ENCODE peak calls at places on chromosomes 6 and 20, in ten cellular contexts. O, B, Q, L, I, D, A, M, Y and F are unnamed samples. For H3K27me3, the result is how much of the 10 kb centered on the place peaks cover.

GRCh38 chr20:2210646-2211556 is 84.9 kb upstream of the TGM3 start:
- DNase-seq in O (no peak), B (no peak), Q (peak), L (no peak), I (no peak), D (peak), A (peak), M (peak), Y (no peak), F (peak)

GRCh38 chr6:158303210-158303731 is 9.0 kb upstream of the TULP4 start:
- DNase-seq in O (no peak), B (no peak), Q (no peak), L (peak), I (no peak), D (no peak), A (no peak), M (no peak), Y (no peak), F (no peak)

GRCh38 chr6:6981923-6982322 is 125.8 kb upstream of the RREB1 start:
- DNase-seq in O (no peak), B (no peak), Q (peak), L (no peak), I (no peak), D (no peak), A (no peak), M (no peak), Y (no peak), F (no peak)

GRCh38 chr6:140311146-140311545 is 936.7 kb upstream of the CITED2 start:
- DNase-seq in O (no peak), B (no peak), Q (no peak), L (no peak), I (no peak), D (no peak), A (peak), M (peak), Y (no peak), F (no peak)

GRCh38 chr6:4355241-4355640 is 219.9 kb upstream of the ECI2 start:
- DNase-seq in O (no peak), B (peak), Q (peak), L (no peak), I (no peak), D (no peak), A (peak), M (peak), Y (no peak), F (no peak)

GRCh38 chr6:25053875-25054371 is 118.2 kb upstream of the RIPOR2 start:
- DNase-seq in O (no peak), B (no peak), Q (peak), L (no peak), I (no peak), D (no peak), A (peak), M (peak), Y (peak), F (no peak)

GRCh38 chr6:32868257-32868788 is 14.3 kb downstream of the PSMB9 start:
- DNase-seq in O (peak), B (peak), Q (peak), L (peak), I (peak), D (peak), A (peak), M (peak), Y (peak), F (peak)

GRCh38 chr20:10551732-10552724 is 116.9 kb downstream of the SLX4IP start:
- DNase-seq in O (no peak), B (no peak), Q (no peak), L (no peak), I (no peak), D (no peak), A (no peak), M (no peak), Y (peak), F (no peak)

GRCh38 chr20:63881451-63882226 is 13.3 kb upstream of the DNAJC5 start:
- DNase-seq in O (no peak), B (no peak), Q (no peak), L (no peak), I (no peak), D (no peak), A (no peak), M (no peak), Y (no peak), F (no peak)

GRCh38 chr6:113671440-113671839 is 185.7 kb upstream of the MARCKS start:
- DNase-seq in O (no peak), B (no peak), Q (no peak), L (no peak), I (no peak), D (no peak), A (peak), M (no peak), Y (no peak), F (no peak)

GRCh38 chr6:143127941-143128340 is 67.3 kb downstream of the AIG1 start:
- DNase-seq in O (no peak), B (no peak), Q (no peak), L (no peak), I (no peak), D (no peak), A (no peak), M (no peak), Y (no peak), F (no peak)

GRCh38 chr6:170228581-170229310 is 62.1 kb downstream of the DLL1 start:
- DNase-seq in O (no peak), B (no peak), Q (no peak), L (no peak), I (no peak), D (no peak), A (no peak), M (no peak), Y (no peak), F (peak)

GRCh38 chr6:35299674-35300073 is 2.1 kb downstream of the DEF6 start:
- DNase-seq in O (no peak), B (no peak), Q (no peak), L (no peak), I (no peak), D (peak), A (no peak), M (no peak), Y (no peak), F (peak)

GRCh38 chr20:24469116-24470030 is at the start of gene SYNDIG1:
- DNase-seq in O (no peak), B (no peak), Q (no peak), L (no peak), I (no peak), D (no peak), A (no peak), M (peak), Y (peak), F (no peak)

GRCh38 chr6:140909620-140910019 is 1223.1 kb upstream of the GJE1 start:
- DNase-seq in O (no peak), B (no peak), Q (peak), L (no peak), I (no peak), D (no peak), A (peak), M (peak), Y (no peak), F (no peak)

GRCh38 chr6:150263765-150264415 is 104.9 kb upstream of the IYD start:
- DNase-seq in O (no peak), B (no peak), Q (no peak), L (no peak), I (no peak), D (no peak), A (no peak), M (no peak), Y (no peak), F (no peak)

GRCh38 chr6:140051521-140052455 is 677.3 kb upstream of the CITED2 start:
- DNase-seq in O (no peak), B (no peak), Q (peak), L (no peak), I (no peak), D (no peak), A (peak), M (peak), Y (no peak), F (no peak)

GRCh38 chr20:46364670-46365482 is 41.5 kb downstream of the ELMO2 start:
- DNase-seq in O (no peak), B (no peak), Q (no peak), L (no peak), I (no peak), D (no peak), A (no peak), M (peak), Y (no peak), F (no peak)

GRCh38 chr6:33752139-33753015 is 5.7 kb upstream of the IP6K3 start:
- DNase-seq in O (no peak), B (peak), Q (no peak), L (no peak), I (no peak), D (no peak), A (no peak), M (no peak), Y (no peak), F (no peak)

GRCh38 chr6:34671801-34672656 is 24.5 kb downstream of the ILRUN start:
- DNase-seq in O (peak), B (no peak), Q (peak), L (no peak), I (no peak), D (no peak), A (peak), M (peak), Y (no peak), F (peak)

GRCh38 chr20:24783631-24784492 is 165.2 kb upstream of the CST7 start:
- DNase-seq in O (no peak), B (peak), Q (peak), L (peak), I (no peak), D (no peak), A (no peak), M (no peak), Y (no peak), F (no peak)

GRCh38 chr6:133978896-133979240 is 25.8 kb downstream of the TBPL1 start:
- DNase-seq in O (no peak), B (no peak), Q (peak), L (no peak), I (no peak), D (no peak), A (no peak), M (no peak), Y (no peak), F (no peak)

GRCh38 chr6:75230484-75231325 is 12.9 kb downstream of the COX7A2 start:
- DNase-seq in O (no peak), B (no peak), Q (peak), L (peak), I (no peak), D (no peak), A (peak), M (peak), Y (no peak), F (no peak)

GRCh38 chr6:94124333-94124732 is 705.0 kb upstream of the EPHA7 start:
- DNase-seq in O (no peak), B (no peak), Q (no peak), L (no peak), I (no peak), D (no peak), A (no peak), M (no peak), Y (no peak), F (no peak)
- H3K27ac ChIP-seq in O (no peak), B (no peak), Q (no peak), L (no peak), I (no peak), D (no peak), A (no peak), M (no peak), Y (no peak), F (no peak)

GRCh38 chr6:13927203-13927602 is 2.5 kb downstream of the RNF182 start:
- DNase-seq in O (no peak), B (no peak), Q (peak), L (no peak), I (no peak), D (no peak), A (no peak), M (no peak), Y (no peak), F (no peak)
- H3K27me3 ChIP-seq in O (half or more), B (half or more), Q (under half), L (under half), I (under half), D (under half), A (under half), M (under half), Y (under half), F (under half)

DNA sequence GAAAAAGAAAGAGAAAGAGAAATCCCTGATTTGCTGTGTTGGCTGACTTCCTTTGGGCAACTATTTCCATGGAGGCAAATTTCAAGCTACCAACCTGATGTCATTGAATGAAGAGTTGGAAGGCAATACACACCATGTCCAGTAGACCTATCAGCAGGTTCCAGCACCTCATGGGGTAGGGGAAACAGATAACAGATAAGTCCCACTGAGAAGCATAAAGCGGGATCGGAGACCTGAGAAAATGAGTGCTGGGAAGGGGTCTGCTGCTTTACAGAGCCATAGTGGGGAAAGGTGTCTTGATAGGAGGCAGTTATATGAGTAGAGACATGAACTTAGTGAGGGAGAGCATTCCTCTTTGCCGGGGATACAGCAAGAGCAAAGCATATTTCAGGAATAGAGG is 244.9 kb downstream of the PLCB1 start:
- DNase-seq in O (no peak), B (no peak), Q (no peak), L (no peak), I (no peak), D (no peak), A (no peak), M (no peak), Y (no peak), F (no peak)
- H3K27ac ChIP-seq in O (no peak), B (no peak), Q (no peak), L (no peak), I (no peak), D (no peak), A (no peak), M (no peak), Y (no peak), F (no peak)

GRCh38 chr6:151634336-151634720 is 140.5 kb downstream of the CCDC170 start:
- DNase-seq in O (no peak), B (no peak), Q (no peak), L (no peak), I (no peak), D (no peak), A (no peak), M (no peak), Y (no peak), F (no peak)
- H3K27me3 ChIP-seq in O (under half), B (under half), Q (under half), L (under half), I (under half), D (under half), A (under half), M (under half), Y (under half), F (under half)

GRCh38 chr20:48364688-48365421 is 462.9 kb downstream of the PREX1 start:
- DNase-seq in O (no peak), B (no peak), Q (no peak), L (no peak), I (no peak), D (no peak), A (no peak), M (no peak), Y (no peak), F (no peak)
- H3K27ac ChIP-seq in O (no peak), B (no peak), Q (no peak), L (no peak), I (no peak), D (no peak), A (no peak), M (no peak), Y (no peak), F (no peak)

GRCh38 chr6:10890151-10890550 is 3.3 kb downstream of the SYCP2L start:
- DNase-seq in O (no peak), B (no peak), Q (no peak), L (no peak), I (no peak), D (no peak), A (no peak), M (no peak), Y (no peak), F (no peak)
- H3K27me3 ChIP-seq in O (under half), B (under half), Q (under half), L (under half), I (under half), D (under half), A (under half), M (under half), Y (under half), F (under half)

DNA sequence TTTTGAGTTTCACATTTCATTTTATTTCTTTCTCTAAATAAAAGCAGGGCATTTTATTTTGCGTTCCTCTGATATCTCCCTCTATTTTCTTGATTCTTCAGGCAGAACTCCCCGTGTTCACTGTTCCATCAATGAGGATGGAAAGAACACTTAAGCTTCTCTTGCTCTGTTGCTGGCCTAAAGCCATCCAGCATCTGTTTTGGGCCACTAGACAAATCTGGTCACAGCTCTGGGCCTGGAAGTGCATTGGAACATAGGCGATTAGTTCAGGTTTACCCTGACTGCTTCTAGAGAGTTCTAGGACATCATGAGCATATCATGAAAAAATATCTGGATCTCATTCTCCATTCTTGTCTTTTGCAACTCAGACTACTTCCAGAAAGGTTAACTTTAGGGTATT is 611.2 kb downstream of the UTRN start:
- DNase-seq in O (no peak), B (no peak), Q (no peak), L (no peak), I (no peak), D (no peak), A (no peak), M (no peak), Y (no peak), F (no peak)
- H3K27ac ChIP-seq in O (no peak), B (no peak), Q (peak), L (no peak), I (no peak), D (no peak), A (no peak), M (peak), Y (no peak), F (no peak)

GRCh38 chr20:21698494-21699215 is 6.8 kb upstream of the PAX1 start:
- DNase-seq in O (no peak), B (no peak), Q (no peak), L (no peak), I (no peak), D (no peak), A (no peak), M (no peak), Y (no peak), F (no peak)

GRCh38 chr20:21699216-21699508 is 6.3 kb upstream of the PAX1 start:
- DNase-seq in O (no peak), B (no peak), Q (no peak), L (no peak), I (no peak), D (no peak), A (no peak), M (no peak), Y (no peak), F (no peak)

DNA sequence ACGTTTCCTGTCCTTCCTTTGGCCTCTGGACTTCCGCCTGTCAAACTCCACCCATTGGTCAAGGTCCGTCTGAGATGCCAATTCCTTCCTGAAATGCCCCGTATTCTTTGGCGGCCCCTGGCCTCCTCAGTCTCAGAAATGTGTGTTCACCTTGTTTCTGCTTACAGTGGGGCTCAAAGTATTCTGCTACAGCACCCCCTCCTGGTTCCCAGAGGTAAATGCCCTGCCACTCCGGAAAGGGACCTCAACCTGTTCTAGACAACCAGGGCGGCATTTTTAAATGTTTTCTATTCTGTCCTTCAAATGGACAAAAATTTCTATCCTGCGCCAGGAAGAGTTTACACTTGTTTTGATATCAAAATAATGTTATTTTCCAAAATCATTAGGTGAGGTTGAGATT is 12.1 kb upstream of the PAX1 start:
- DNase-seq in O (no peak), B (no peak), Q (no peak), L (peak), I (no peak), D (no peak), A (no peak), M (no peak), Y (no peak), F (no peak)
- H3K27me3 ChIP-seq in O (under half), B (half or more), Q (half or more), L (under half), I (under half), D (under half), A (under half), M (under half), Y (under half), F (under half)